ENCODE peak calls at places on chromosome 1, in eight cellular contexts. One of them, this sample, is unnamed. For H3K4me1, the result is how much of the 10 kb centered on the place peaks cover.

GRCh38 chr1:221439008-221439733 is 302.7 kb downstream of the DUSP10 start:
- DNase-seq in fibroblast of lung: peak
- DNase-seq in colonic mucosa: no peak
- DNase-seq in GM12878: peak
- DNase-seq in lower lobe of right lung: no peak
- DNase-seq in PC-3: peak
- DNase-seq in lung: no peak
- DNase-seq in psoas muscle: no peak
- DNase-seq in this sample: no peak

GRCh38 chr1:238752332-238752731 is 634.0 kb upstream of the CHRM3 start:
- DNase-seq in fibroblast of lung: no peak
- DNase-seq in colonic mucosa: no peak
- DNase-seq in GM12878: no peak
- DNase-seq in lower lobe of right lung: no peak
- DNase-seq in PC-3: no peak
- DNase-seq in lung: no peak
- DNase-seq in psoas muscle: no peak
- DNase-seq in this sample: no peak

GRCh38 chr1:11568687-11569086 is 85.5 kb downstream of the FBXO2 start:
- DNase-seq in fibroblast of lung: no peak
- DNase-seq in colonic mucosa: no peak
- DNase-seq in GM12878: no peak
- DNase-seq in lower lobe of right lung: no peak
- DNase-seq in PC-3: peak
- DNase-seq in lung: no peak
- DNase-seq in psoas muscle: no peak
- DNase-seq in this sample: no peak

GRCh38 chr1:205495237-205495823 is 9.1 kb upstream of the CDK18 start:
- DNase-seq in fibroblast of lung: no peak
- DNase-seq in colonic mucosa: peak
- DNase-seq in GM12878: no peak
- DNase-seq in lower lobe of right lung: no peak
- DNase-seq in PC-3: no peak
- DNase-seq in lung: no peak
- DNase-seq in psoas muscle: no peak
- DNase-seq in this sample: no peak

GRCh38 chr1:221415626-221416025 is 326.3 kb downstream of the DUSP10 start:
- DNase-seq in fibroblast of lung: no peak
- DNase-seq in colonic mucosa: no peak
- DNase-seq in GM12878: no peak
- DNase-seq in lower lobe of right lung: no peak
- DNase-seq in PC-3: no peak
- DNase-seq in lung: no peak
- DNase-seq in psoas muscle: no peak
- DNase-seq in this sample: no peak

GRCh38 chr1:67747667-67748066 is 62.7 kb downstream of the GADD45A start:
- DNase-seq in fibroblast of lung: no peak
- DNase-seq in colonic mucosa: peak
- DNase-seq in GM12878: no peak
- DNase-seq in lower lobe of right lung: no peak
- DNase-seq in PC-3: no peak
- DNase-seq in lung: no peak
- DNase-seq in psoas muscle: no peak
- DNase-seq in this sample: no peak

GRCh38 chr1:226332947-226333346 is 24.0 kb upstream of the LIN9 start:
- DNase-seq in fibroblast of lung: no peak
- DNase-seq in colonic mucosa: no peak
- DNase-seq in GM12878: no peak
- DNase-seq in lower lobe of right lung: no peak
- DNase-seq in PC-3: no peak
- DNase-seq in lung: no peak
- DNase-seq in psoas muscle: no peak
- DNase-seq in this sample: no peak

GRCh38 chr1:14791611-14792010 is 193.1 kb downstream of the KAZN start:
- DNase-seq in fibroblast of lung: no peak
- DNase-seq in colonic mucosa: no peak
- DNase-seq in GM12878: no peak
- DNase-seq in lower lobe of right lung: no peak
- DNase-seq in PC-3: no peak
- DNase-seq in lung: no peak
- DNase-seq in psoas muscle: no peak
- DNase-seq in this sample: no peak

GRCh38 chr1:19465123-19465522 is 20.2 kb downstream of the CAPZB start:
- DNase-seq in fibroblast of lung: peak
- DNase-seq in colonic mucosa: no peak
- DNase-seq in GM12878: no peak
- DNase-seq in lower lobe of right lung: no peak
- DNase-seq in PC-3: no peak
- DNase-seq in lung: no peak
- DNase-seq in psoas muscle: no peak
- DNase-seq in this sample: no peak

GRCh38 chr1:19468397-19468956 is 16.9 kb downstream of the CAPZB start:
- DNase-seq in fibroblast of lung: no peak
- DNase-seq in colonic mucosa: peak
- DNase-seq in GM12878: no peak
- DNase-seq in lower lobe of right lung: peak
- DNase-seq in PC-3: no peak
- DNase-seq in lung: no peak
- DNase-seq in psoas muscle: no peak
- DNase-seq in this sample: no peak

GRCh38 chr1:19465650-19466049 is 19.7 kb downstream of the CAPZB start:
- DNase-seq in fibroblast of lung: no peak
- DNase-seq in colonic mucosa: no peak
- DNase-seq in GM12878: no peak
- DNase-seq in lower lobe of right lung: no peak
- DNase-seq in PC-3: no peak
- DNase-seq in lung: no peak
- DNase-seq in psoas muscle: no peak
- DNase-seq in this sample: no peak

GRCh38 chr1:19467199-19468187 is 17.8 kb downstream of the CAPZB start:
- DNase-seq in fibroblast of lung: no peak
- DNase-seq in colonic mucosa: no peak
- DNase-seq in GM12878: no peak
- DNase-seq in lower lobe of right lung: no peak
- DNase-seq in PC-3: no peak
- DNase-seq in lung: no peak
- DNase-seq in psoas muscle: no peak
- DNase-seq in this sample: no peak

DNA sequence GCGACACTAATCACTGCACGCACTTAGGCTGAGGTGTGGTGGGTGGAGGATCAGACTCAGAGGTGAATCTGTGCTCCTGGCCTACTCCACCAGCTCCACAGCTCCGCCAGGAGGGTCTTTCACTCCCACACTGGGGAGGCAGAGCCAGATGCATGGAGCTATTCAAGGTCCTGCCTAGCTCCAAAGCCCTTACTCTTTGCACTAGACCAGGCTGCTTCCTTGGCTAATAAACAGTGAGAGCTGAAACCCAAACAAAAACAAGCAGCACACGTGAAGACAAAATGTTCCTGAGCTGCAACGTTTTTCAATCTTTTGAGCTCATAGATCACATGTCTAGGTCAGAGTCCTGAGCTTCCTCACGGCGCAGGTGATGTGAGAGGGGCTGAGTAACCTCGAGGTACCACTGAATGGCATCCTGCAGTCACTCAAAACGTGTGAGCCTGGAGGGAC is 19.2 kb downstream of the CAPZB start:
- DNase-seq in fibroblast of lung: no peak
- DNase-seq in colonic mucosa: no peak
- DNase-seq in GM12878: no peak
- DNase-seq in lower lobe of right lung: no peak
- DNase-seq in PC-3: no peak
- DNase-seq in lung: no peak
- DNase-seq in psoas muscle: no peak
- DNase-seq in this sample: no peak
- H3K4me1 ChIP-seq in fibroblast of lung: under half
- H3K4me1 ChIP-seq in colonic mucosa: under half
- H3K4me1 ChIP-seq in GM12878: half or more
- H3K4me1 ChIP-seq in lower lobe of right lung: half or more
- H3K4me1 ChIP-seq in PC-3: under half
- H3K4me1 ChIP-seq in lung: under half
- H3K4me1 ChIP-seq in psoas muscle: half or more
- H3K4me1 ChIP-seq in this sample: under half

DNA sequence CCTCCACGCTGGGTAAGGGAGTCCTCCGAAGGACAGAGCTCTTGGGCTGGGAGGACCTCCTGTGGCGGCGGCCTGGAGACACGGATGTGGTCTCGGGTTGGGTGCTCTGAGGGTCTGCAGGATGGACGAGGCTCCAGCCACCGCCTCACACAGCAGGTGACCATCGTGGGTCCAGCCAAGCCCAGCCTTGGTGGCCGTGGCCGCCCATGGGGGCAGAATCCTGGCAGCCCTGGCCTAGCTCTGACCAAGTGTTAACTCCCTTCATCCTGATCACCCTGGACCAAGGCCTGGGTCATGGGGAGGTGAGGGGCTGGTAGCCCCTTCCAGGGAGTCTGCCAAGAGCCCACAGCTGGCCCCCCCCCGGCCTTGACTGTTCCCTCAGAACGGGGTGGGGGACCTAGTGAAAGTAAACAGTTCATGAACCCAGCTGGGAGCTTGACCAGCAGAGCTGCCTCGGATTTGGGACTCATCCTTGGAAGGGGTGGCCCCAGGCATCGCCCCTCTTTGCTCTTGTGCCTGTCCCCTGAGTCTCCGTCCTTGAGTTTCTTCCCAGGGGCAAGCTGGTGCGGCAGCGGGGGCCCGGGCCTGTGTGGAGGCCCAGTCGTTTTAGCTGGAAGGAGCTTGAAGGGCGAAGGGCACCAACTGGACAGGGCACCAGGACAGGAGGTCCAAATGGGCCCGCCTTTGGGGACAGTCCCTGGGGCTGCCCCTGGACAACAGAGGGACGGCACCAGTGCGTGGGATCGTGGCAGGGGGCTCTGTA is 17.8 kb downstream of the ARHGEF16 start:
- DNase-seq in fibroblast of lung: no peak
- DNase-seq in colonic mucosa: no peak
- DNase-seq in GM12878: no peak
- DNase-seq in lower lobe of right lung: no peak
- DNase-seq in PC-3: no peak
- DNase-seq in lung: no peak
- DNase-seq in psoas muscle: peak
- DNase-seq in this sample: no peak
- TF ChIP-seq CTCF in fibroblast of lung: no peak
- TF ChIP-seq CTCF in colonic mucosa: no peak
- TF ChIP-seq CTCF in GM12878: no peak
- TF ChIP-seq CTCF in lower lobe of right lung: no peak
- TF ChIP-seq CTCF in PC-3: no peak
- TF ChIP-seq CTCF in lung: no peak
- TF ChIP-seq CTCF in psoas muscle: no peak
- TF ChIP-seq CTCF in this sample: no peak

GRCh38 chr1:155075535-155075934 is 3.1 kb upstream of the EFNA3 start:
- DNase-seq in fibroblast of lung: no peak
- DNase-seq in colonic mucosa: no peak
- DNase-seq in GM12878: no peak
- DNase-seq in lower lobe of right lung: no peak
- DNase-seq in PC-3: no peak
- DNase-seq in lung: no peak
- DNase-seq in psoas muscle: peak
- DNase-seq in this sample: no peak

GRCh38 chr1:155071701-155072100 is 6.9 kb upstream of the EFNA3 start:
- DNase-seq in fibroblast of lung: no peak
- DNase-seq in colonic mucosa: no peak
- DNase-seq in GM12878: no peak
- DNase-seq in lower lobe of right lung: no peak
- DNase-seq in PC-3: no peak
- DNase-seq in lung: no peak
- DNase-seq in psoas muscle: peak
- DNase-seq in this sample: no peak

GRCh38 chr1:155072531-155073289 is 5.9 kb upstream of the EFNA3 start:
- DNase-seq in fibroblast of lung: no peak
- DNase-seq in colonic mucosa: no peak
- DNase-seq in GM12878: no peak
- DNase-seq in lower lobe of right lung: no peak
- DNase-seq in PC-3: no peak
- DNase-seq in lung: no peak
- DNase-seq in psoas muscle: peak
- DNase-seq in this sample: no peak

GRCh38 chr1:155070721-155071556 is 7.4 kb downstream of the EFNA4 start:
- DNase-seq in fibroblast of lung: peak
- DNase-seq in colonic mucosa: peak
- DNase-seq in GM12878: no peak
- DNase-seq in lower lobe of right lung: peak
- DNase-seq in PC-3: peak
- DNase-seq in lung: peak
- DNase-seq in psoas muscle: peak
- DNase-seq in this sample: peak

DNA sequence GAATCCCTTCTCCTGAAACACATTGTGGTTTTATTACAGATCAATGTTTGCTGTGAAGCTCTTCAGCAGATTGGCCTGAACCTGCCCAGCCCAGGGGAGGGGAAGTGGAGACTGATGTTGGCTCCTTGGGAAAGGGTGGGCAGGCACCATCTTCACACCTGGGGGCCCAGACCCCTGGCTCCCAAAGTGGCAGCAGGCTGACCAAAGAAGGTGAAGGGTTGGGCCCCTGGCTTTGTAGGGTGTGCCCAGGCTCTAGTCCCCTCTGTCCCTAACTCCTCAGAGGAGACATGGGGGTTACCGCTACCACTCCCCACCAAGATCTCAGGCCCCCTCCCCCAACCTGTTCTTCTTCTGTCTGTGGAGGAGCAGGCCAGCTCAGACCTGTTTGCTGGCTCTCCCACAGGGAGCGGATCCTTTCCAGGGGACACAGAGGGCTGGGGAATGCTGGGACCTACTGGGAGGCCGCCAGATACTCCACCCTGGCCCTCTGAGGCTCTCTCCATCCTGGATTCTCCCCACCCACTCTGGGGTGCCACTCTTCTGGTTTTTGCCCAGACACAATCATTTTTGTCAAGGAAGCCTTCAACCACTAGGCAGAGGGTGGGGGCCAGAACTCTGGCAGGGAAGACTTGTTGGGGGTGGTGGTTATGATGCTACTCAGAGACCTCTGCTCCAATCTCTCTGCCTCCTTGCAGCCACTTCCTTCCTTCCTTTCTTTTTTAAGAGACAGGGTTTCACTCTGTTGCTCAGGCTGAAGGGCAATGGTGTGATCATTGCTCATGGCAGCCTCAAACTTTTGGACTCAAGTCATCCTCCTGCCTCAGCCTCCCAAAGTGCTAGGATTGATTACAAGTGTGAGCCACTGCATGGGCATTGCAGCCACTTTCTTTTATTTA is 5.0 kb upstream of the EFNA3 start:
- DNase-seq in fibroblast of lung: no peak
- DNase-seq in colonic mucosa: no peak
- DNase-seq in GM12878: no peak
- DNase-seq in lower lobe of right lung: no peak
- DNase-seq in PC-3: no peak
- DNase-seq in lung: no peak
- DNase-seq in psoas muscle: peak
- DNase-seq in this sample: no peak
- H3K4me3 ChIP-seq in fibroblast of lung: no peak
- H3K4me3 ChIP-seq in colonic mucosa: no peak
- H3K4me3 ChIP-seq in GM12878: no peak
- H3K4me3 ChIP-seq in lower lobe of right lung: no peak
- H3K4me3 ChIP-seq in PC-3: no peak
- H3K4me3 ChIP-seq in lung: no peak
- H3K4me3 ChIP-seq in psoas muscle: no peak
- H3K4me3 ChIP-seq in this sample: no peak

GRCh38 chr1:7268983-7269382 is 483.7 kb downstream of the CAMTA1 start:
- DNase-seq in fibroblast of lung: no peak
- DNase-seq in colonic mucosa: peak
- DNase-seq in GM12878: no peak
- DNase-seq in lower lobe of right lung: no peak
- DNase-seq in PC-3: no peak
- DNase-seq in lung: peak
- DNase-seq in psoas muscle: no peak
- DNase-seq in this sample: no peak

GRCh38 chr1:7267493-7267892 is 482.2 kb downstream of the CAMTA1 start:
- DNase-seq in fibroblast of lung: peak
- DNase-seq in colonic mucosa: peak
- DNase-seq in GM12878: no peak
- DNase-seq in lower lobe of right lung: no peak
- DNase-seq in PC-3: no peak
- DNase-seq in lung: peak
- DNase-seq in psoas muscle: no peak
- DNase-seq in this sample: no peak

GRCh38 chr1:7266561-7266960 is 481.3 kb downstream of the CAMTA1 start:
- DNase-seq in fibroblast of lung: no peak
- DNase-seq in colonic mucosa: peak
- DNase-seq in GM12878: no peak
- DNase-seq in lower lobe of right lung: no peak
- DNase-seq in PC-3: no peak
- DNase-seq in lung: peak
- DNase-seq in psoas muscle: no peak
- DNase-seq in this sample: no peak

GRCh38 chr1:7264101-7264500 is 478.8 kb downstream of the CAMTA1 start:
- DNase-seq in fibroblast of lung: no peak
- DNase-seq in colonic mucosa: peak
- DNase-seq in GM12878: no peak
- DNase-seq in lower lobe of right lung: no peak
- DNase-seq in PC-3: no peak
- DNase-seq in lung: no peak
- DNase-seq in psoas muscle: no peak
- DNase-seq in this sample: no peak

GRCh38 chr1:7265771-7266371 is 480.6 kb downstream of the CAMTA1 start:
- DNase-seq in fibroblast of lung: peak
- DNase-seq in colonic mucosa: peak
- DNase-seq in GM12878: no peak
- DNase-seq in lower lobe of right lung: no peak
- DNase-seq in PC-3: peak
- DNase-seq in lung: peak
- DNase-seq in psoas muscle: no peak
- DNase-seq in this sample: no peak
- H3K4me1 ChIP-seq in fibroblast of lung: under half
- H3K4me1 ChIP-seq in colonic mucosa: under half
- H3K4me1 ChIP-seq in GM12878: under half
- H3K4me1 ChIP-seq in lower lobe of right lung: under half
- H3K4me1 ChIP-seq in PC-3: under half
- H3K4me1 ChIP-seq in lung: under half
- H3K4me1 ChIP-seq in psoas muscle: under half
- H3K4me1 ChIP-seq in this sample: under half